ENCODE peak calls at places on chromosomes 3 and 15, in five cellular contexts. K, Z, I, N and S are unnamed samples.

GRCh38 chr3:195073866-195074860 is 196.8 kb downstream of the XXYLT1 start:
- DNase-seq in I (no peak), K (no peak), N (no peak), Z (no peak), S (no peak)

GRCh38 chr3:15499536-15499935 is 22.0 kb downstream of the COLQ start:
- DNase-seq in Z (no peak), K (no peak), I (no peak), N (no peak), S (no peak)

GRCh38 chr3:73611176-73611575 is 13.6 kb downstream of the PDZRN3 start:
- DNase-seq in K (no peak), N (no peak), I (no peak), Z (no peak), S (no peak)

GRCh38 chr15:25905140-25905539 is 42.0 kb upstream of the ATP10A start:
- DNase-seq in N (no peak), K (no peak), I (no peak), Z (peak; percentile 31), S (peak; percentile 68)

GRCh38 chr3:83216919-83217594 is 1455.6 kb upstream of the GBE1 start:
- DNase-seq in N (no peak), K (no peak), Z (no peak), I (no peak), S (no peak)

GRCh38 chr3:117736851-117737250 is 1027.3 kb downstream of the TUSC7 start:
- DNase-seq in I (no peak), Z (no peak), K (no peak), N (no peak), S (no peak)

GRCh38 chr3:124951511-124952390 is 17.2 kb upstream of the MUC13 start:
- DNase-seq in I (no peak), Z (no peak), K (no peak), N (no peak), S (no peak)

GRCh38 chr15:60647246-60647645 is 168.3 kb upstream of the ICE2 start:
- DNase-seq in Z (no peak), N (no peak), K (no peak), I (no peak), S (no peak)

GRCh38 chr3:187706966-187707365 is 4.6 kb upstream of the RTP2 start:
- DNase-seq in Z (no peak), K (no peak), I (no peak), N (no peak), S (no peak)

GRCh38 chr3:117059990-117060338 is 350.4 kb downstream of the TUSC7 start:
- DNase-seq in Z (no peak), I (no peak), K (no peak), N (no peak), S (no peak)

GRCh38 chr3:49745986-49746385 is 22.2 kb upstream of the GMPPB start:
- DNase-seq in I (no peak), K (no peak), N (no peak), Z (peak; percentile 52), S (no peak)

GRCh38 chr3:12187448-12188327 is 29.0 kb upstream of the TIMP4 start:
- DNase-seq in K (no peak), I (no peak), Z (peak; percentile 79), N (no peak), S (no peak)

GRCh38 chr3:129439381-129439816 is 349 bp downstream of the MBD4 start:
- DNase-seq in I (no peak), N (peak; percentile 42), Z (no peak), K (no peak), S (no peak)

GRCh38 chr3:163919154-163919553 is 1159.1 kb downstream of the SI start:
- DNase-seq in I (no peak), Z (no peak), K (no peak), N (no peak), S (no peak)

GRCh38 chr3:136602818-136603217 is 149.4 kb downstream of the STAG1 start:
- DNase-seq in I (no peak), Z (no peak), K (no peak), N (no peak), S (no peak)

GRCh38 chr15:96737408-96737807 is 406.9 kb downstream of the NR2F2 start:
- DNase-seq in Z (no peak), I (no peak), K (no peak), N (no peak), S (no peak)

GRCh38 chr15:40069178-40070165 is 30.5 kb upstream of the SRP14 start:
- DNase-seq in I (peak; percentile 72), Z (peak; percentile 89), K (peak; percentile 73), N (peak; percentile 77), S (no peak)

GRCh38 chr3:172305552-172305951 is 142.7 kb downstream of the GHSR start:
- DNase-seq in Z (no peak), K (no peak), N (no peak), I (no peak), S (no peak)

GRCh38 chr3:55891106-55891505 is 404.0 kb upstream of the WNT5A start:
- DNase-seq in N (no peak), Z (peak; percentile 82), K (no peak), I (no peak), S (no peak)

GRCh38 chr3:133054572-133054971 is 16.4 kb downstream of the TMEM108 start:
- DNase-seq in Z (no peak), I (no peak), K (no peak), N (no peak), S (no peak)

GRCh38 chr3:122754867-122755835 is 38.5 kb downstream of the HSPBAP1 start:
- DNase-seq in N (peak; percentile 90), Z (peak; percentile 2), I (no peak), K (peak; percentile 34), S (no peak)

GRCh38 chr3:177694316-177694715 is 497.0 kb upstream of the TBL1XR1 start:
- DNase-seq in Z (peak; percentile 59), I (no peak), N (no peak), K (no peak), S (no peak)

GRCh38 chr3:169344465-169344864 is 319.0 kb downstream of the MECOM start:
- DNase-seq in N (no peak), Z (no peak), I (no peak), K (no peak), S (no peak)

GRCh38 chr3:48057521-48057920 is 41.3 kb upstream of the MAP4 start:
- DNase-seq in I (no peak), N (no peak), K (no peak), Z (no peak), S (no peak)

GRCh38 chr15:74364936-74365618 is 2.4 kb downstream of the CYP11A1 start:
- DNase-seq in N (peak; percentile 83), I (no peak), K (no peak), Z (no peak), S (no peak)
- H3K4me3 ChIP-seq in N (no peak overlapping the region), I (peak overlapping the region; percentile 71), K (no peak overlapping the region), Z (peak overlapping the region; percentile 47), S (peak overlapping the region; percentile 59)

GRCh38 chr3:99869621-99870020 is 52.0 kb downstream of the CMSS1 start:
- DNase-seq in N (no peak), Z (no peak), I (no peak), K (no peak), S (no peak)

GRCh38 chr3:99875573-99875924 is 57.9 kb downstream of the CMSS1 start:
- DNase-seq in I (no peak), K (no peak), N (no peak), Z (peak; percentile 68), S (no peak)

GRCh38 chr3:99870712-99871111 is 53.0 kb downstream of the CMSS1 start:
- DNase-seq in K (no peak), N (no peak), Z (no peak), I (no peak), S (no peak)

GRCh38 chr3:99871231-99871898 is 53.7 kb downstream of the CMSS1 start:
- DNase-seq in N (no peak), K (no peak), Z (no peak), I (no peak), S (no peak)

DNA sequence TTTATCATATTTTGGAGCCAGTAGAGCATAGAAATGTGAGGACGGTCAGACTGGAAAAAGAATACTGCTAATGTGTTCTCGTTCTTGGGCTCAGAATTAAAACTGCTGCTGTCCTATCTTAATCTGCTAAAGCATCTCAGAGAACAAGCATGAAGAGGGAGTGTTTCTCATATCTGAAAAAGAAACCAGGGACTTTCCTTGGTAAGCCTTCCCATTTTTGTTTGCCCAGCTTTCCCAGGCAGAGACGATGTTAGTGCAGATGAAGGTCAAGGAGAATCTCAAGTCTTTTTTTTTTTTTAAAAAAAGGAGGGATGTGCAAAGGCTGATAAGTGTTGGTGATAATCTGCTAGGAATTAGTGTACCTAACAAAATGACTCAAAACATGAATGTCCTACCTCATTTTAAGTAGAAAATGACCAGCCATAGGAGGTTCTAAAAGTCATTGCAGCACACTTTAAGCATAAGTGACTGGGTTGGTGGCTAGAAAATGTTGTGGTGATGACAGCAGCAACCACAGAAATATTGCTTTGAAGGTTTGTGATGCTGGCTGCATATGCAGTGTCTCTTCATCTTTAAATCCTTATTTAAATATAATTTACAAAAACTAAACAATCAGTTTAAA is 55.1 kb downstream of the CMSS1 start:
- DNase-seq in Z (no peak), I (no peak), K (no peak), N (no peak), S (no peak)
- H3K4me3 ChIP-seq in Z (no peak overlapping the region), I (peak overlapping the region; percentile 68), K (no peak overlapping the region), N (no peak overlapping the region), S (peak overlapping the region; percentile 79)

GRCh38 chr15:101615414-101615985 is 36.7 kb downstream of the TM2D3 start:
- DNase-seq in Z (no peak), N (peak; percentile 5), K (no peak), I (no peak), S (no peak)

GRCh38 chr15:101617390-101617965 is 34.7 kb downstream of the TM2D3 start:
- DNase-seq in N (no peak), K (no peak), Z (no peak), I (no peak), S (no peak)

GRCh38 chr15:101614761-101615160 is 37.4 kb downstream of the TM2D3 start:
- DNase-seq in N (peak; percentile 3), K (no peak), Z (no peak), I (no peak), S (no peak)

GRCh38 chr15:101618056-101618455 is 34.1 kb downstream of the TM2D3 start:
- DNase-seq in I (no peak), N (no peak), Z (no peak), K (no peak), S (no peak)

GRCh38 chr15:101615986-101616848 is 36.0 kb downstream of the TM2D3 start:
- DNase-seq in Z (peak; percentile 26), I (no peak), N (peak; percentile 90), K (peak; percentile 56), S (no peak)
- H3K4me3 ChIP-seq in Z (no peak overlapping the region), I (peak overlapping the region; percentile 7), N (no peak overlapping the region), K (peak overlapping the region; percentile 38), S (peak overlapping the region; percentile 25)

GRCh38 chr15:80966431-80967197 is 23.0 kb downstream of the MESD start:
- DNase-seq in N (no peak), I (peak; percentile 49), Z (no peak), K (no peak), S (no peak)

GRCh38 chr15:80970018-80970657 is 19.5 kb downstream of the MESD start:
- DNase-seq in I (peak; percentile 80), Z (peak; percentile 54), K (peak; percentile 39), N (peak; percentile 66), S (no peak)

GRCh38 chr15:80969316-80969715 is 20.3 kb downstream of the MESD start:
- DNase-seq in K (no peak), N (no peak), I (no peak), Z (no peak), S (no peak)

GRCh38 chr15:80967991-80968510 is 21.6 kb downstream of the MESD start:
- DNase-seq in Z (no peak), N (no peak), I (no peak), K (no peak), S (no peak)

DNA sequence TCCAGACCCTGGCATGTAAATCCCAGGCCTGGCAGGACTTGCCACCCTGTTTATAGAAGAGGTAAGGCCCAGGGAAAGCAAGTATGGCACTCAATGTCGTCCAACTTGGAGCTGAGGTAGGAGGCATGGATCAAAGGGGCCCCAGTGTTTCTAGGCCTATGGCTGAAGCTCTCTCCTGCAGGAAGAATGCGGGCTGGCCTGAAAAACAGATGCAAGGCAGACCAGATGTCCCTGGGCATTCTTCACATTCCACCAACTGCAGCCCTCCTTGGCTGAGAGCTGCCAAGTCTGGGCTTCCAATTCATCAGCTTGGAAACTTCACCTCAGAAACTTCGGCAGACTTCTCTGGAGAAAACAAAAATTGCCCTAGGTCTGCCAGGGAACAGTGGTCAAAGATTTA is 22.2 kb downstream of the MESD start:
- DNase-seq in N (peak; percentile 96), I (no peak), Z (peak; percentile 27), K (no peak), S (no peak)
- H3K4me3 ChIP-seq in N (no peak overlapping the region), I (no peak overlapping the region), Z (no peak overlapping the region), K (no peak overlapping the region), S (no peak overlapping the region)